ENCODE peak calls at places on chromosomes 12 and 14, in seven cellular contexts. One of them, this sample, is unnamed.
A peak's percentile ranks its signal among the peaks of the same experiment; 100 is the strongest.

GRCh38 chr12:74624206-74624605 is 86.6 kb downstream of the ATXN7L3B start:
- DNase-seq in OCI-LY7: no peak
- DNase-seq in kidney: no peak
- DNase-seq in ovary: no peak
- DNase-seq in tibial artery: no peak
- DNase-seq in cardiac muscle cell: no peak
- DNase-seq in left ventricle myocardium inferior: no peak
- DNase-seq in this sample: no peak

GRCh38 chr12:57006809-57007475 is 596 bp upstream of the ZBTB39 start:
- DNase-seq in OCI-LY7: no peak
- DNase-seq in kidney: no peak
- DNase-seq in ovary: no peak
- DNase-seq in tibial artery: no peak
- DNase-seq in cardiac muscle cell: no peak
- DNase-seq in left ventricle myocardium inferior: no peak
- DNase-seq in this sample: no peak

GRCh38 chr12:22083167-22083566 is 37.1 kb downstream of the CMAS start:
- DNase-seq in OCI-LY7: peak; percentile 31
- DNase-seq in kidney: no peak
- DNase-seq in ovary: no peak
- DNase-seq in tibial artery: no peak
- DNase-seq in cardiac muscle cell: peak; percentile 12
- DNase-seq in left ventricle myocardium inferior: no peak
- DNase-seq in this sample: no peak

GRCh38 chr14:51726166-51726899 is 74.6 kb downstream of the FRMD6 start:
- DNase-seq in OCI-LY7: no peak
- DNase-seq in kidney: no peak
- DNase-seq in ovary: no peak
- DNase-seq in tibial artery: no peak
- DNase-seq in cardiac muscle cell: no peak
- DNase-seq in left ventricle myocardium inferior: no peak
- DNase-seq in this sample: no peak

GRCh38 chr12:65540140-65540539 is 261.7 kb downstream of the MSRB3 start:
- DNase-seq in OCI-LY7: no peak
- DNase-seq in kidney: no peak
- DNase-seq in ovary: no peak
- DNase-seq in tibial artery: no peak
- DNase-seq in cardiac muscle cell: no peak
- DNase-seq in left ventricle myocardium inferior: no peak
- DNase-seq in this sample: no peak

GRCh38 chr14:52299692-52300278 is 14.3 kb upstream of the PTGER2 start:
- DNase-seq in OCI-LY7: peak; percentile 57
- DNase-seq in kidney: no peak
- DNase-seq in ovary: no peak
- DNase-seq in tibial artery: no peak
- DNase-seq in cardiac muscle cell: peak; percentile 41
- DNase-seq in left ventricle myocardium inferior: no peak
- DNase-seq in this sample: no peak

GRCh38 chr12:54147186-54147585 is 41.6 kb downstream of the SMUG1 start:
- DNase-seq in OCI-LY7: no peak
- DNase-seq in kidney: peak; percentile 78
- DNase-seq in ovary: no peak
- DNase-seq in tibial artery: no peak
- DNase-seq in cardiac muscle cell: no peak
- DNase-seq in left ventricle myocardium inferior: no peak
- DNase-seq in this sample: no peak

GRCh38 chr12:2205961-2206360 is 153.2 kb downstream of the CACNA1C start:
- DNase-seq in OCI-LY7: no peak
- DNase-seq in kidney: no peak
- DNase-seq in ovary: no peak
- DNase-seq in tibial artery: no peak
- DNase-seq in cardiac muscle cell: no peak
- DNase-seq in left ventricle myocardium inferior: no peak
- DNase-seq in this sample: no peak

GRCh38 chr14:74905595-74906142 is 17.4 kb downstream of the RPS6KL1 start:
- DNase-seq in OCI-LY7: peak; percentile 68
- DNase-seq in kidney: peak; percentile 87
- DNase-seq in ovary: peak; percentile 81
- DNase-seq in tibial artery: peak; percentile 62
- DNase-seq in cardiac muscle cell: peak; percentile 79
- DNase-seq in left ventricle myocardium inferior: peak; percentile 72
- DNase-seq in this sample: no peak

GRCh38 chr12:107135177-107135576 is 41.8 kb upstream of the CRY1 start:
- DNase-seq in OCI-LY7: no peak
- DNase-seq in kidney: no peak
- DNase-seq in ovary: no peak
- DNase-seq in tibial artery: no peak
- DNase-seq in cardiac muscle cell: no peak
- DNase-seq in left ventricle myocardium inferior: no peak
- DNase-seq in this sample: no peak

GRCh38 chr14:52026921-52027320 is 37.6 kb downstream of the RTRAF start:
- DNase-seq in OCI-LY7: no peak
- DNase-seq in kidney: no peak
- DNase-seq in ovary: no peak
- DNase-seq in tibial artery: no peak
- DNase-seq in cardiac muscle cell: no peak
- DNase-seq in left ventricle myocardium inferior: no peak
- DNase-seq in this sample: no peak

GRCh38 chr14:26820101-26820500 is 222.3 kb upstream of the NOVA1 start:
- DNase-seq in OCI-LY7: no peak
- DNase-seq in kidney: no peak
- DNase-seq in ovary: no peak
- DNase-seq in tibial artery: no peak
- DNase-seq in cardiac muscle cell: no peak
- DNase-seq in left ventricle myocardium inferior: no peak
- DNase-seq in this sample: no peak

GRCh38 chr12:45216983-45217485 is 1.1 kb downstream of the ANO6 start:
- DNase-seq in OCI-LY7: peak; percentile 14
- DNase-seq in kidney: no peak
- DNase-seq in ovary: no peak
- DNase-seq in tibial artery: no peak
- DNase-seq in cardiac muscle cell: no peak
- DNase-seq in left ventricle myocardium inferior: no peak
- DNase-seq in this sample: no peak

GRCh38 chr12:67827820-67828383 is 161.3 kb upstream of the IFNG-AS1 start:
- DNase-seq in OCI-LY7: no peak
- DNase-seq in kidney: no peak
- DNase-seq in ovary: peak; percentile 22
- DNase-seq in tibial artery: peak; percentile 24
- DNase-seq in cardiac muscle cell: no peak
- DNase-seq in left ventricle myocardium inferior: no peak
- DNase-seq in this sample: no peak

GRCh38 chr14:75928587-75929230 is 53.1 kb downstream of the TGFB3 start:
- DNase-seq in OCI-LY7: no peak
- DNase-seq in kidney: no peak
- DNase-seq in ovary: no peak
- DNase-seq in tibial artery: no peak
- DNase-seq in cardiac muscle cell: no peak
- DNase-seq in left ventricle myocardium inferior: no peak
- DNase-seq in this sample: no peak

GRCh38 chr12:118391424-118391823 is 15.1 kb downstream of the SUDS3 start:
- DNase-seq in OCI-LY7: no peak
- DNase-seq in kidney: no peak
- DNase-seq in ovary: no peak
- DNase-seq in tibial artery: no peak
- DNase-seq in cardiac muscle cell: no peak
- DNase-seq in left ventricle myocardium inferior: no peak
- DNase-seq in this sample: no peak

GRCh38 chr14:63245893-63246292 is 41.6 kb downstream of the RHOJ start:
- DNase-seq in OCI-LY7: no peak
- DNase-seq in kidney: no peak
- DNase-seq in ovary: peak; percentile 46
- DNase-seq in tibial artery: no peak
- DNase-seq in cardiac muscle cell: no peak
- DNase-seq in left ventricle myocardium inferior: no peak
- DNase-seq in this sample: no peak

GRCh38 chr14:30756594-30756993 is 117.8 kb upstream of the COCH start:
- DNase-seq in OCI-LY7: no peak
- DNase-seq in kidney: no peak
- DNase-seq in ovary: no peak
- DNase-seq in tibial artery: no peak
- DNase-seq in cardiac muscle cell: peak; percentile 2
- DNase-seq in left ventricle myocardium inferior: no peak
- DNase-seq in this sample: no peak

GRCh38 chr12:46360908-46361666 is 11.5 kb downstream of the SLC38A2 start:
- DNase-seq in OCI-LY7: peak; percentile 49
- DNase-seq in kidney: no peak
- DNase-seq in ovary: no peak
- DNase-seq in tibial artery: no peak
- DNase-seq in cardiac muscle cell: no peak
- DNase-seq in left ventricle myocardium inferior: no peak
- DNase-seq in this sample: no peak

GRCh38 chr12:113142173-113142885 is 6.8 kb upstream of the RASAL1 start:
- DNase-seq in OCI-LY7: no peak
- DNase-seq in kidney: peak; percentile 92
- DNase-seq in ovary: no peak
- DNase-seq in tibial artery: peak; percentile 46
- DNase-seq in cardiac muscle cell: no peak
- DNase-seq in left ventricle myocardium inferior: peak; percentile 44
- DNase-seq in this sample: no peak

GRCh38 chr14:95320076-95320895 is 578 bp upstream of the CLMN start:
- DNase-seq in OCI-LY7: peak; percentile 48
- DNase-seq in kidney: peak; percentile 88
- DNase-seq in ovary: peak; percentile 49
- DNase-seq in tibial artery: no peak
- DNase-seq in cardiac muscle cell: no peak
- DNase-seq in left ventricle myocardium inferior: peak; percentile 34
- DNase-seq in this sample: no peak

GRCh38 chr12:92695577-92695976 is 7.2 kb upstream of the PLEKHG7 start:
- DNase-seq in OCI-LY7: no peak
- DNase-seq in kidney: no peak
- DNase-seq in ovary: no peak
- DNase-seq in tibial artery: no peak
- DNase-seq in cardiac muscle cell: no peak
- DNase-seq in left ventricle myocardium inferior: no peak
- DNase-seq in this sample: no peak

GRCh38 chr14:77110286-77110685 is 12.2 kb downstream of the CIPC start:
- DNase-seq in OCI-LY7: no peak
- DNase-seq in kidney: no peak
- DNase-seq in ovary: no peak
- DNase-seq in tibial artery: no peak
- DNase-seq in cardiac muscle cell: no peak
- DNase-seq in left ventricle myocardium inferior: no peak
- DNase-seq in this sample: no peak

GRCh38 chr14:77109656-77110055 is 11.6 kb downstream of the CIPC start:
- DNase-seq in OCI-LY7: no peak
- DNase-seq in kidney: no peak
- DNase-seq in ovary: no peak
- DNase-seq in tibial artery: no peak
- DNase-seq in cardiac muscle cell: no peak
- DNase-seq in left ventricle myocardium inferior: no peak
- DNase-seq in this sample: no peak

GRCh38 chr14:77107228-77107627 is 9.2 kb downstream of the CIPC start:
- DNase-seq in OCI-LY7: no peak
- DNase-seq in kidney: no peak
- DNase-seq in ovary: no peak
- DNase-seq in tibial artery: peak; percentile 47
- DNase-seq in cardiac muscle cell: no peak
- DNase-seq in left ventricle myocardium inferior: peak; percentile 34
- DNase-seq in this sample: no peak

GRCh38 chr14:77106666-77107065 is 8.6 kb downstream of the CIPC start:
- DNase-seq in OCI-LY7: no peak
- DNase-seq in kidney: no peak
- DNase-seq in ovary: no peak
- DNase-seq in tibial artery: no peak
- DNase-seq in cardiac muscle cell: no peak
- DNase-seq in left ventricle myocardium inferior: no peak
- DNase-seq in this sample: no peak

DNA sequence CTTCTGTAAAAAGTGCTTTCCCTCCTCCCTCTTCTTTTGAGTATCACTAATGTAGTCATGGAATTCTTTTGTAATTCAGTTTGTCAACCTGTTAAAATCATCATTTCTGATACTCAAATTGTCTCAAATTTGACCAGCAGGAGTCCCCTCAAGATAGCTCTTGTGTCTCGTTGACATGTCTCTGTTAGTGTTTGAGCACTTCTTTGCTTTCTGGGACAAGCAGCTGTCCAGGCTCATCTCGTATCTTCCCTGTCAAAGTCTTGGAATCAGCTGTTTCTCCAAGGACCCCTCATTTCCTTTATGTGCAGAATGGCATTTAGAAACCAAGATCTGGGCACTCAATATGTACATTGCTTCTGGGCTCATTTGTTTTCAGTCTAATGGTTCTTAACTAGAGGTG is 10.7 kb downstream of the CIPC start:
- DNase-seq in OCI-LY7: peak; percentile 30
- DNase-seq in kidney: no peak
- DNase-seq in ovary: no peak
- DNase-seq in tibial artery: no peak
- DNase-seq in cardiac muscle cell: no peak
- DNase-seq in left ventricle myocardium inferior: no peak
- DNase-seq in this sample: no peak
- TF ChIP-seq CTCF in OCI-LY7: peak; percentile 62
- TF ChIP-seq CTCF in kidney: no peak
- TF ChIP-seq CTCF in ovary: no peak
- TF ChIP-seq CTCF in tibial artery: no peak
- TF ChIP-seq CTCF in cardiac muscle cell: no peak
- TF ChIP-seq CTCF in left ventricle myocardium inferior: no peak
- TF ChIP-seq CTCF in this sample: no peak

GRCh38 chr14:64246688-64247087 is 47.5 kb downstream of the ESR2 start:
- DNase-seq in OCI-LY7: no peak
- DNase-seq in kidney: no peak
- DNase-seq in ovary: no peak
- DNase-seq in tibial artery: no peak
- DNase-seq in cardiac muscle cell: no peak
- DNase-seq in left ventricle myocardium inferior: no peak
- DNase-seq in this sample: no peak
- H3K4me1 ChIP-seq in OCI-LY7: peaks cover 8% of the 10 kb centered on the region
- H3K4me1 ChIP-seq in kidney: peaks cover 2% of the 10 kb centered on the region
- H3K4me1 ChIP-seq in ovary: peaks cover 13% of the 10 kb centered on the region
- H3K4me1 ChIP-seq in tibial artery: no peaks in the 10 kb centered on the region
- H3K4me1 ChIP-seq in cardiac muscle cell: peaks cover 6% of the 10 kb centered on the region
- H3K4me1 ChIP-seq in left ventricle myocardium inferior: peaks cover 15% of the 10 kb centered on the region
- H3K4me1 ChIP-seq in this sample: no peaks in the 10 kb centered on the region

GRCh38 chr14:69375182-69375581 is 22.9 kb downstream of the ERH start:
- DNase-seq in OCI-LY7: no peak
- DNase-seq in kidney: no peak
- DNase-seq in ovary: no peak
- DNase-seq in tibial artery: no peak
- DNase-seq in cardiac muscle cell: no peak
- DNase-seq in left ventricle myocardium inferior: no peak
- DNase-seq in this sample: no peak
- TF ChIP-seq CTCF in OCI-LY7: no peak
- TF ChIP-seq CTCF in kidney: no peak
- TF ChIP-seq CTCF in ovary: no peak
- TF ChIP-seq CTCF in tibial artery: no peak
- TF ChIP-seq CTCF in cardiac muscle cell: no peak
- TF ChIP-seq CTCF in left ventricle myocardium inferior: no peak
- TF ChIP-seq CTCF in this sample: no peak

GRCh38 chr12:43758247-43758727 is 303 bp downstream of the PUS7L start:
- DNase-seq in OCI-LY7: no peak
- DNase-seq in kidney: peak; percentile 71
- DNase-seq in ovary: no peak
- DNase-seq in tibial artery: peak; percentile 26
- DNase-seq in cardiac muscle cell: no peak
- DNase-seq in left ventricle myocardium inferior: no peak
- DNase-seq in this sample: no peak
- H3K4me1 ChIP-seq in OCI-LY7: peaks cover 45% of the 10 kb centered on the region
- H3K4me1 ChIP-seq in kidney: peaks cover 14% of the 10 kb centered on the region
- H3K4me1 ChIP-seq in ovary: peaks cover 12% of the 10 kb centered on the region
- H3K4me1 ChIP-seq in tibial artery: peaks cover 25% of the 10 kb centered on the region
- H3K4me1 ChIP-seq in cardiac muscle cell: no peaks in the 10 kb centered on the region
- H3K4me1 ChIP-seq in left ventricle myocardium inferior: peaks cover 51% of the 10 kb centered on the region
- H3K4me1 ChIP-seq in this sample: peaks cover 21% of the 10 kb centered on the region

This sample was measured in ascending aorta.